ENCODE peak calls at places on chromosomes 6 and 20, in six cellular contexts. M, I, G, F, O and H are unnamed samples. For H3K36me3, the result is how much of the 10 kb centered on the place peaks cover.

GRCh38 chr6:158660331-158660730 is 10.5 kb downstream of the SYTL3 start:
- DNase-seq in G (peak), M (peak), F (peak), O (peak), I (no peak), H (no peak)

GRCh38 chr6:15793826-15794225 is 131.0 kb upstream of the DTNBP1 start:
- DNase-seq in O (no peak), I (no peak), F (no peak), G (no peak), M (no peak), H (no peak)

GRCh38 chr6:113486172-113486571 is 371.0 kb upstream of the MARCKS start:
- DNase-seq in M (no peak), F (no peak), O (no peak), G (no peak), I (no peak), H (no peak)

GRCh38 chr20:61118429-61119224 is 133.4 kb upstream of the CDH4 start:
- DNase-seq in I (no peak), O (no peak), F (no peak), M (no peak), G (no peak), H (no peak)

GRCh38 chr20:63151554-63152321 is 64.2 kb downstream of the YTHDF1 start:
- DNase-seq in F (no peak), I (no peak), M (no peak), G (no peak), O (no peak), H (no peak)

GRCh38 chr20:49482621-49483017 is at the start of gene KCNB1:
- DNase-seq in M (peak), I (no peak), F (peak), G (peak), O (peak), H (peak)

GRCh38 chr20:61778485-61778863 is 287.2 kb downstream of the TAF4 start:
- DNase-seq in M (no peak), F (no peak), O (no peak), I (no peak), G (no peak), H (no peak)

GRCh38 chr6:90110971-90111370 is 185.7 kb downstream of the BACH2 start:
- DNase-seq in I (no peak), M (no peak), F (peak), G (no peak), O (no peak), H (no peak)

GRCh38 chr6:21354805-21355238 is 238.7 kb upstream of the SOX4 start:
- DNase-seq in G (no peak), O (peak), I (no peak), F (no peak), M (no peak), H (no peak)

GRCh38 chr20:3146732-3147341 is 12.8 kb downstream of the FASTKD5 start:
- DNase-seq in G (no peak), I (no peak), M (no peak), F (no peak), O (no peak), H (no peak)
- H3K36me3 ChIP-seq in G (under half), I (half or more), M (under half), F (under half), O (under half), H (under half)

GRCh38 chr6:82257088-82257774 is 9.7 kb upstream of the IBTK start:
- DNase-seq in O (no peak), M (no peak), G (no peak), I (no peak), F (no peak), H (no peak)
- TF ChIP-seq CTCF in O (no peak), M (no peak), G (no peak), I (no peak), F (no peak), H (no peak)

GRCh38 chr6:47072667-47073066 is 30.5 kb upstream of the ADGRF1 start:
- DNase-seq in F (no peak), I (no peak), M (no peak), G (no peak), O (no peak), H (no peak)

GRCh38 chr6:47071681-47072080 is 29.5 kb upstream of the ADGRF1 start:
- DNase-seq in M (no peak), F (no peak), I (no peak), G (no peak), O (peak), H (no peak)

GRCh38 chr6:47073125-47074110 is 31.3 kb upstream of the ADGRF1 start:
- DNase-seq in I (no peak), O (no peak), G (no peak), M (no peak), F (no peak), H (no peak)

GRCh38 chr6:47069156-47069555 is 27.0 kb upstream of the ADGRF1 start:
- DNase-seq in F (no peak), I (no peak), O (no peak), G (no peak), M (no peak), H (no peak)

GRCh38 chr6:47070461-47070860 is 28.3 kb upstream of the ADGRF1 start:
- DNase-seq in M (no peak), I (no peak), F (no peak), O (no peak), G (no peak), H (no peak)
- H3K36me3 ChIP-seq in M (under half), I (under half), F (under half), O (under half), G (under half), H (under half)

GRCh38 chr6:659179-659578 is 2.3 kb upstream of the HUS1B start:
- DNase-seq in F (no peak), M (no peak), I (no peak), G (no peak), O (no peak), H (no peak)
- TF ChIP-seq CTCF in F (no peak), M (no peak), I (no peak), G (no peak), O (no peak), H (no peak)

DNA sequence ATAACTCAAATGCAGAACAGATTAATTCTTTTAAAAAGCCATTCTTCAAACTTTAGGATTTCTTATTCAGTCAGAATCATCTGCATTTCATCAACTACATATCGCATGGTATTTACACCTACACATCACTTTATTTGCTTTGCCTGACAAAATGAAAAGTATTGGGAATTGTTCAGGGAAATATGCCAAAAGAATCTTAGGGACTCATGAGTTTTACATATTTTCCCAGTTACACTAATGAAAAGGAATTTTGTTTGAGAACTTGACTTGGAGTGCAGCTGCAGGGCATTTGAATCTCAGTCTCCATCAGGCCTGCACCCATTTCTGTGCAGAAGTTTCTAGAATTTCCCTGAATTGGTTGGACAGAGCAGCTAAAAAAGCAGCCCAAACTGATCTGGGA is 65.3 kb downstream of the MTHFD1L start:
- DNase-seq in I (no peak), O (no peak), F (no peak), G (no peak), M (no peak), H (no peak)
- H3K36me3 ChIP-seq in I (under half), O (under half), F (under half), G (under half), M (under half), H (under half)

GRCh38 chr20:23783447-23783846 is 32.7 kb upstream of the CST1 start:
- DNase-seq in I (no peak), M (no peak), O (no peak), G (no peak), F (no peak), H (no peak)

DNA sequence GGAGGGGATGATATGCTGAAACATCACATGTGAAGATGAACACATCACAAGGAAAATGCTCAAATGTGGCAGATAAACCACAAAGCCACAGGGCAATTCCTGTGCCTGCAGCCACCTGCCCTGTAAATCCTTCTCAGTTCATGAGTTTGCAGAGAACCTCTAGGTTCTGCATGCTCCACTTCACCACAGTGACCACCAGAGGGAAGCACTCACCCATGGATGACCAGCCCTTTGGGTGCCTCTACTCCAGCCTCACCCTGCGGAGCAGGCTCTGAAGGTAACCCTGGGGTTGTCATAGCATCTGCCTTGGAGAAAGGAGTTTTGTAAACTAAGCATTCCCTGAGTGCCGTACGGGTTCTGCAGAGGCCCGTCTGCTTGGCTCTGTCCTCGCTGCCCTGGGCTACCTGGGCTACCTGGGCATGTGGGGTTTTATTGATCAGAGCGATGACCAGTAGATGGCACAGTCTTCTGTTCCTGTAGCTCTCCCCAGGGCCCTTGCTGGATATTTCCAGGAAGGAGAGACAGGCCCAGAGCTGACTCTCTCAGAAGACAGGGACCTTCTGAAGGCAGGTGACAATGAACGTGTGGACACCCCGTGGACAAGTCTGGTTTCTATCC is 31.7 kb upstream of the CST1 start:
- DNase-seq in G (no peak), O (peak), M (peak), F (no peak), I (no peak), H (no peak)
- TF ChIP-seq CTCF in G (no peak), O (peak), M (peak), F (peak), I (peak), H (peak)

GRCh38 chr6:35620706-35621105 is 68.0 kb downstream of the FKBP5 start:
- DNase-seq in G (no peak), I (no peak), M (no peak), O (no peak), F (no peak), H (no peak)
- H3K36me3 ChIP-seq in G (under half), I (half or more), M (under half), O (half or more), F (under half), H (half or more)

GRCh38 chr20:40689100-40689942 is at the start of gene MAFB:
- DNase-seq in G (peak), M (peak), F (no peak), I (peak), O (peak), H (peak)
- TF ChIP-seq CTCF in G (no peak), M (no peak), F (no peak), I (no peak), O (no peak), H (peak)